ENCODE peak calls at places on chromosome 14, in seven cellular contexts. O is tibial artery, S is foreskin fibroblast, D is transverse colon, P is B cell, E is sigmoid colon, N is HFFc6. Z is an unnamed sample.

GRCh38 chr14:74569826-74570591 is 42.0 kb downstream of the LTBP2 start:
- DNase-seq in D (no peak), P (no peak), S (peak), N (no peak), E (no peak), O (no peak), Z (no peak)

GRCh38 chr14:37900582-37900981 is 305.2 kb downstream of the TTC6 start:
- DNase-seq in D (no peak), O (no peak), P (no peak), S (peak), N (no peak), E (no peak), Z (no peak)

GRCh38 chr14:24398943-24399801 is at the start of gene NYNRIN:
- DNase-seq in O (peak), P (no peak), E (peak), S (peak), N (no peak), D (peak), Z (no peak)

GRCh38 chr14:79544671-79545070 is 666.6 kb downstream of the DIO2 start:
- DNase-seq in N (peak), P (no peak), E (no peak), D (no peak), S (peak), O (no peak), Z (no peak)

GRCh38 chr14:70098257-70098809 is 90.4 kb downstream of the SLC8A3 start:
- DNase-seq in D (no peak), N (no peak), O (no peak), E (no peak), S (peak), P (no peak), Z (no peak)

GRCh38 chr14:102591372-102591943 is 991 bp upstream of the RCOR1 start:
- DNase-seq in E (peak), S (peak), O (peak), D (peak), P (peak), N (no peak), Z (peak)

GRCh38 chr14:95998656-95999055 is 40.5 kb upstream of the C14orf132 start:
- DNase-seq in S (peak), P (no peak), E (no peak), O (no peak), D (no peak), N (peak), Z (no peak)

GRCh38 chr14:25134184-25134583 is 84.2 kb upstream of the STXBP6 start:
- DNase-seq in O (no peak), E (no peak), P (no peak), S (no peak), D (no peak), N (no peak), Z (no peak)

GRCh38 chr14:39102265-39102968 is 618 bp downstream of the SEC23A start:
- DNase-seq in O (no peak), D (peak), S (peak), N (peak), E (no peak), P (no peak), Z (no peak)

GRCh38 chr14:70148911-70149675 is 39.7 kb downstream of the SLC8A3 start:
- DNase-seq in N (no peak), S (no peak), P (no peak), D (no peak), E (no peak), O (no peak), Z (no peak)

GRCh38 chr14:104472073-104472472 is 107.5 kb upstream of the C14orf180 start:
- DNase-seq in P (no peak), D (no peak), S (no peak), O (no peak), E (no peak), N (no peak), Z (no peak)

GRCh38 chr14:77615231-77616132 is 955 bp downstream of the SPTLC2 start:
- DNase-seq in S (peak), D (peak), E (no peak), P (peak), O (no peak), N (peak), Z (peak)

GRCh38 chr14:68880581-68881105 is 87.8 kb upstream of the ZFP36L1 start:
- DNase-seq in E (no peak), O (no peak), P (no peak), S (no peak), N (no peak), D (no peak), Z (no peak)

GRCh38 chr14:89215166-89215940 is 201.7 kb downstream of the FOXN3 start:
- DNase-seq in O (no peak), E (no peak), S (peak), N (no peak), D (no peak), P (no peak), Z (no peak)

GRCh38 chr14:65776193-65776592 is 363.7 kb downstream of the FUT8 start:
- DNase-seq in N (no peak), D (no peak), O (no peak), P (no peak), S (no peak), E (no peak), Z (no peak)

GRCh38 chr14:89146291-89146690 is 270.7 kb downstream of the FOXN3 start:
- DNase-seq in S (peak), P (no peak), O (no peak), N (no peak), E (no peak), D (no peak), Z (no peak)

GRCh38 chr14:23078692-23079116 is 16.2 kb downstream of the ACIN1 start:
- DNase-seq in P (no peak), N (peak), O (peak), S (peak), E (peak), D (peak), Z (no peak)

GRCh38 chr14:102949801-102950451 is 27.5 kb downstream of the AMN start:
- DNase-seq in E (peak), D (no peak), P (no peak), O (no peak), N (no peak), S (peak), Z (no peak)

GRCh38 chr14:31263485-31264133 is 56.0 kb upstream of the HECTD1 start:
- DNase-seq in S (peak), E (peak), D (peak), P (no peak), O (peak), N (peak), Z (no peak)

GRCh38 chr14:61733972-61734371 is 28.2 kb upstream of the SNAPC1 start:
- DNase-seq in S (no peak), D (no peak), P (no peak), N (no peak), E (no peak), O (no peak), Z (no peak)

GRCh38 chr14:76937181-76938091 is 91.1 kb downstream of the IRF2BPL start:
- DNase-seq in P (no peak), D (peak), S (peak), E (no peak), N (peak), O (peak), Z (no peak)

GRCh38 chr14:88422919-88423318 is 37.5 kb downstream of the SPATA7 start:
- DNase-seq in P (no peak), E (no peak), N (peak), S (peak), D (no peak), O (no peak), Z (no peak)

GRCh38 chr14:22653012-22653621 is 9.0 kb upstream of the OR6J1 start:
- DNase-seq in O (peak), P (peak), N (peak), S (peak), E (peak), D (peak), Z (peak)

GRCh38 chr14:104786091-104786586 is 9.4 kb downstream of the AKT1 start:
- DNase-seq in P (no peak), E (no peak), S (no peak), O (no peak), N (no peak), D (no peak), Z (no peak)

GRCh38 chr14:67515386-67516079 is 17.6 kb upstream of the PLEKHH1 start:
- DNase-seq in D (no peak), S (peak), N (no peak), E (no peak), O (no peak), P (no peak), Z (peak)

GRCh38 chr14:96470331-96470730 is 31.9 kb upstream of the PAPOLA start:
- DNase-seq in O (no peak), E (no peak), P (no peak), D (no peak), N (no peak), S (no peak), Z (no peak)

GRCh38 chr14:94964181-94964580 is 193.1 kb downstream of the DICER1 start:
- DNase-seq in P (no peak), S (no peak), D (no peak), E (no peak), O (no peak), N (no peak), Z (no peak)

GRCh38 chr14:105484069-105484996 is 2.4 kb upstream of the CRIP1 start:
- DNase-seq in P (no peak), S (no peak), E (no peak), O (peak), N (peak), D (no peak), Z (no peak)

GRCh38 chr14:67359319-67359774 is 257 bp downstream of the ATP6V1D start:
- DNase-seq in O (no peak), S (peak), D (peak), N (peak), E (peak), P (no peak), Z (no peak)

GRCh38 chr14:103084021-103084919 is at the start of gene LBHD2:
- DNase-seq in S (peak), D (no peak), E (no peak), O (no peak), P (no peak), N (no peak), Z (no peak)

GRCh38 chr14:96614528-96614927 is 112.3 kb downstream of the PAPOLA start:
- DNase-seq in D (no peak), O (no peak), N (no peak), S (no peak), P (no peak), E (no peak), Z (no peak)

GRCh38 chr14:65392296-65392695 is 20.2 kb upstream of the FUT8 start:
- DNase-seq in N (no peak), O (no peak), D (no peak), S (no peak), E (no peak), P (no peak), Z (no peak)

GRCh38 chr14:93137864-93138263 is 22.1 kb upstream of the ITPK1 start:
- DNase-seq in N (no peak), E (peak), P (no peak), O (no peak), D (peak), S (no peak), Z (no peak)

GRCh38 chr14:68948686-68949085 is 30.4 kb downstream of the ACTN1 start:
- DNase-seq in E (peak), O (no peak), D (no peak), S (no peak), N (no peak), P (no peak), Z (no peak)

GRCh38 chr14:82855912-82856381 is 1322.3 kb upstream of the SEL1L start:
- DNase-seq in O (no peak), D (no peak), P (no peak), S (peak), N (no peak), E (no peak), Z (no peak)

GRCh38 chr14:74906923-74907620 is 16.0 kb downstream of the RPS6KL1 start:
- DNase-seq in E (no peak), O (no peak), N (no peak), P (no peak), D (peak), S (no peak), Z (no peak)

GRCh38 chr14:61861320-61861865 is 99.2 kb downstream of the SNAPC1 start:
- DNase-seq in N (no peak), P (no peak), D (no peak), S (no peak), E (no peak), O (no peak), Z (no peak)

GRCh38 chr14:92135269-92135668 is 13.5 kb downstream of the CPSF2 start:
- DNase-seq in E (no peak), P (no peak), D (no peak), O (no peak), S (peak), N (peak), Z (no peak)
- TF ChIP-seq CTCF in E (peak), P (peak), D (peak), O (peak), S (peak), N (peak), Z (no peak)

DNA sequence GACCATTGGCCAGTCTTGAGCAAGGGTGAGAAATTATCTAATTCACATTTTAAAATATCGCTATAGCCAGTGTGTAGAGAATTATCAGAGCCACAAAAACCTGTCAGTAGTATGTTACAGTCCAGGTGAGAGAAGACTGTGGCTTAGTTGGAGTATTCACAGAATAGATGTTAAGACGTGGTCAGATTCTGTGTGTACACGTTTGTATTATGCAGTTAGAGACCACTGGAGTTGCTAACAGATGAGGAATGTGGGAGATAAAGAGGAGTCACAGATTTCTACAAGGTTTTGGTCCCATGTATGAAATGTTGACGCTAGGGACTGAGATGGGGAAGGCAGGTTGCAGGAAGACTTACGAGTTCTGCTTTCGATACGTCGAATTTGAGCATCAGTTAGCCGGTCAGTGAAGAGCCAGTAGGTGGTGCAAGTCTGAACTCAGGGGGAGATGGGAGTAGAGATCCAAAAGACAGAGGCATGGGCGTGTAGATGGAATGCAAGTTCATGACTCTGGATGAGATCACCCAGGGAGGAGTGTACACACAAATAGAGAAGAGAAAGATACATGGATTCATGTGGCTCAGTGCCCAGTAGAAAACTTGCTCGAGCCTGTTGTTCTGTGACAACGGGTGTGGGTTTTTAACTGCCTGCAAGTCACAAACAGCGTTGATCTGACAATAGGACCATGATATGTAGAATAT is 114.8 kb upstream of the FLRT2 start:
- DNase-seq in D (no peak), O (peak), P (no peak), N (peak), S (peak), E (peak), Z (no peak)
- TF ChIP-seq CTCF in D (no peak), O (no peak), P (no peak), N (peak), S (peak), E (peak), Z (no peak)

GRCh38 chr14:90897022-90897421 is 80.8 kb upstream of the TTC7B start:
- DNase-seq in O (no peak), E (no peak), P (no peak), N (no peak), S (no peak), D (peak), Z (no peak)

GRCh38 chr14:90903101-90903500 is 86.9 kb upstream of the TTC7B start:
- DNase-seq in E (peak), N (peak), O (peak), D (peak), S (peak), P (peak), Z (peak)

GRCh38 chr14:90905531-90905930 is 89.3 kb upstream of the TTC7B start:
- DNase-seq in N (no peak), P (no peak), D (no peak), S (no peak), E (no peak), O (no peak), Z (peak)

GRCh38 chr14:90900712-90901111 is 84.5 kb upstream of the TTC7B start:
- DNase-seq in D (no peak), E (no peak), O (no peak), N (no peak), P (no peak), S (peak), Z (no peak)
- TF ChIP-seq CTCF in D (no peak), E (no peak), O (no peak), N (peak), P (no peak), S (no peak), Z (no peak)

GRCh38 chr14:101225116-101225728 is 321.7 kb upstream of the RTL1 start:
- DNase-seq in S (no peak), N (no peak), O (no peak), D (no peak), P (peak), E (no peak), Z (no peak)
- TF ChIP-seq CTCF in S (no peak), N (no peak), O (no peak), D (no peak), P (no peak), E (no peak), Z (no peak)

GRCh38 chr14:36522347-36522971 is 2.4 kb upstream of the NKX2-1 start:
- DNase-seq in E (no peak), P (no peak), N (no peak), D (no peak), S (no peak), O (no peak), Z (no peak)

GRCh38 chr14:36524874-36525745 is 5.1 kb upstream of the NKX2-1 start:
- DNase-seq in E (no peak), D (peak), O (no peak), N (no peak), P (no peak), S (no peak), Z (peak)

GRCh38 chr14:36525746-36526099 is 5.7 kb upstream of the NKX2-1 start:
- DNase-seq in O (no peak), S (no peak), N (no peak), E (no peak), P (no peak), D (no peak), Z (no peak)

GRCh38 chr14:36522972-36523685 is 3.1 kb upstream of the NKX2-1 start:
- DNase-seq in D (no peak), S (no peak), P (no peak), O (no peak), N (no peak), E (no peak), Z (no peak)

DNA sequence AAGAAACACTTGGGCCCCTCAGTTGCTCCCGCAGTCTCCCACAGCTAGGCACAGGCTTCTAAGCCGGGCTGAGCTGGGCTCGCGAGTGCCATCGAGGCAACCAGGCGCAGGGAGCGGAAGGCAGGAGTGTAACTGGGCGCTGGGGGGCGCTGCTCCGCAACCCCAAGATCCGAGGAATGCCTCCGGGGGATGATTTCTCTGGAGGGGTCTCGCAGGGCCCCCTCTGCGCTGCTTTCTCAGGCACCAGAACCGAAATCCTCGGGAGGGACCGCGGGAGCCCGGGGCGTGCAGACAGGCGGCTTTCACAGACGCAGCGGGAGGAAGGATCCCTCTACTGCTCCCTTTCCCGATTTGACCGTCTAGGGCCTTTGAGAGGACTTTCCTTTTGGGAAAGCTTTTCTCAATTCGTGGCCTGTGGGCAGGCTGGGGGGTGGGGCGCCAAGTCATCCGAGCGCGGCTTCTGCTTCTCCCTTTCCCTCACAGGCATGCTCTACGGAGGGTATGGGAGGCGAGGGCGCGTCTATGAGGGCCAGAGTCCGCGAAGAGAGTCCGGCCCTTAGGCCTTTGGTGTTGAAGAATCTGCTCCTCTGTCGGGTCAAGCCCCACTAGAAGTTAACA is 4.3 kb upstream of the NKX2-1 start:
- DNase-seq in P (no peak), O (no peak), S (no peak), N (no peak), E (no peak), D (no peak), Z (no peak)
- TF ChIP-seq CTCF in P (no peak), O (no peak), S (no peak), N (peak), E (no peak), D (no peak), Z (no peak)

GRCh38 chr14:72471346-72471745 is 422.6 kb downstream of the DPF3 start:
- DNase-seq in E (no peak), N (no peak), S (peak), D (no peak), P (no peak), O (no peak), Z (no peak)

GRCh38 chr14:72476657-72477499 is 417.0 kb downstream of the DPF3 start:
- DNase-seq in S (peak), P (peak), N (peak), O (no peak), E (no peak), D (peak), Z (peak)

GRCh38 chr14:72478397-72479025 is 415.4 kb downstream of the DPF3 start:
- DNase-seq in N (no peak), E (no peak), S (no peak), O (no peak), D (no peak), P (no peak), Z (no peak)

GRCh38 chr14:72472845-72473244 is 421.1 kb downstream of the DPF3 start:
- DNase-seq in N (no peak), D (no peak), E (no peak), S (no peak), P (no peak), O (no peak), Z (no peak)
- TF ChIP-seq CTCF in N (peak), D (no peak), E (no peak), S (no peak), P (no peak), O (no peak), Z (no peak)

DNA sequence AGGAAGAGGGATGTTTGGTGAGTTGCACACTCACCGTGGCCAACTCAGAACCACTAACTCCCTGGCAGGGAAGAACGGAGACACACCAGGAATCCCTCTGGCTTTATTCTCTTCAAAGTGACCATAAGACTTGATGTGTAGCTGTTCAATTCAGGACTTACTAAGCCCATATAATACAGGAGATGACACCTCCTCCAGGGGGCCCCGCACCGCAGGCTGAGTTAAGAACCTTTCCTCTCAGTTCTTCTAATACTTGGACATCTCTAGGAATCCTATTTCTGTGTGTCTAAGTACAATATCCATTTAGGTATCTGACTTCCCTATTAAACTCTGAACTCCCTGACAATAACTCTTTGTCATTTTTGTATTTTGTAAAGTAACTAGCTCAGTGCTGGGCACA is 49.5 kb downstream of the DCAF4 start:
- DNase-seq in O (no peak), D (no peak), P (no peak), N (no peak), E (no peak), S (no peak), Z (no peak)
- TF ChIP-seq CTCF in O (no peak), D (no peak), P (no peak), N (peak), E (no peak), S (no peak), Z (no peak)